ENCODE peak calls at places on chromosomes 3 and 15, in six cellular contexts. One of them, this sample, is unnamed.

GRCh38 chr15:83204697-83205096 is 2.9 kb downstream of the HDGFL3 start:
- DNase-seq in foreskin fibroblast: no peak
- DNase-seq in lung: no peak
- DNase-seq in kidney tubule cell: peak
- DNase-seq in SK-N-SH: no peak
- DNase-seq in GM12892: no peak
- DNase-seq in this sample: no peak

GRCh38 chr3:111803123-111803593 is 55.9 kb upstream of the PHLDB2 start:
- DNase-seq in foreskin fibroblast: peak
- DNase-seq in lung: peak
- DNase-seq in kidney tubule cell: peak
- DNase-seq in SK-N-SH: no peak
- DNase-seq in GM12892: no peak
- DNase-seq in this sample: peak

GRCh38 chr3:183430325-183430957 is 2.0 kb upstream of the MCF2L2 start:
- DNase-seq in foreskin fibroblast: no peak
- DNase-seq in lung: no peak
- DNase-seq in kidney tubule cell: no peak
- DNase-seq in SK-N-SH: no peak
- DNase-seq in GM12892: no peak
- DNase-seq in this sample: no peak

GRCh38 chr15:69224383-69224782 is 63.9 kb downstream of the GLCE start:
- DNase-seq in foreskin fibroblast: peak
- DNase-seq in lung: no peak
- DNase-seq in kidney tubule cell: no peak
- DNase-seq in SK-N-SH: no peak
- DNase-seq in GM12892: no peak
- DNase-seq in this sample: no peak

GRCh38 chr3:63762180-63762579 is 56.9 kb upstream of the C3orf49 start:
- DNase-seq in foreskin fibroblast: peak
- DNase-seq in lung: no peak
- DNase-seq in kidney tubule cell: no peak
- DNase-seq in SK-N-SH: no peak
- DNase-seq in GM12892: no peak
- DNase-seq in this sample: no peak

GRCh38 chr3:159517105-159517504 is 471.5 kb upstream of the IL12A start:
- DNase-seq in foreskin fibroblast: no peak
- DNase-seq in lung: no peak
- DNase-seq in kidney tubule cell: no peak
- DNase-seq in SK-N-SH: no peak
- DNase-seq in GM12892: no peak
- DNase-seq in this sample: no peak

GRCh38 chr3:122665226-122665786 is 15.3 kb upstream of the PARP14 start:
- DNase-seq in foreskin fibroblast: no peak
- DNase-seq in lung: no peak
- DNase-seq in kidney tubule cell: no peak
- DNase-seq in SK-N-SH: peak
- DNase-seq in GM12892: no peak
- DNase-seq in this sample: no peak

GRCh38 chr15:35533130-35534110 is 12.5 kb downstream of the DPH6 start:
- DNase-seq in foreskin fibroblast: peak
- DNase-seq in lung: no peak
- DNase-seq in kidney tubule cell: peak
- DNase-seq in SK-N-SH: no peak
- DNase-seq in GM12892: no peak
- DNase-seq in this sample: peak

GRCh38 chr3:184361932-184362667 is 590 bp downstream of the POLR2H start:
- DNase-seq in foreskin fibroblast: peak
- DNase-seq in lung: peak
- DNase-seq in kidney tubule cell: peak
- DNase-seq in SK-N-SH: peak
- DNase-seq in GM12892: no peak
- DNase-seq in this sample: peak

GRCh38 chr3:160676547-160677303 is at the start of gene ARL14:
- DNase-seq in foreskin fibroblast: peak
- DNase-seq in lung: no peak
- DNase-seq in kidney tubule cell: peak
- DNase-seq in SK-N-SH: no peak
- DNase-seq in GM12892: no peak
- DNase-seq in this sample: peak

GRCh38 chr3:116067275-116067674 is 378.0 kb downstream of the LSAMP start:
- DNase-seq in foreskin fibroblast: no peak
- DNase-seq in lung: no peak
- DNase-seq in kidney tubule cell: no peak
- DNase-seq in SK-N-SH: no peak
- DNase-seq in GM12892: no peak
- DNase-seq in this sample: no peak

This sample was measured in ELR.